ENCODE peak calls at places on chromosomes 6 and 20, in four cellular contexts. S is mesenchymal stem cell, M is neuronal stem cell, B is H1. G is an unnamed sample.

GRCh38 chr20:33731693-33732165 is at the start of gene ZNF341:
- DNase-seq in S (peak; percentile 83), M (peak; percentile 91), B (no peak), G (peak; percentile 90)

GRCh38 chr6:149929422-149929821 is 6.5 kb upstream of the RAET1G start:
- DNase-seq in S (no peak), M (no peak), B (no peak), G (no peak)

GRCh38 chr6:167956983-167957492 is 40.4 kb upstream of the KIF25 start:
- DNase-seq in S (peak; percentile 40), M (no peak), B (no peak), G (no peak)

GRCh38 chr20:44480097-44480496 is 4.4 kb downstream of the TTPAL start:
- DNase-seq in S (no peak), M (no peak), B (no peak), G (no peak)

GRCh38 chr6:146286976-146287375 is 256.7 kb upstream of the RAB32 start:
- DNase-seq in S (no peak), M (no peak), B (no peak), G (no peak)

GRCh38 chr20:57435498-57436222 is 44.5 kb downstream of the RBM38 start:
- DNase-seq in S (no peak), M (no peak), B (no peak), G (peak; percentile 62)

GRCh38 chr6:156984178-156984738 is 207.1 kb downstream of the ARID1B start:
- DNase-seq in S (no peak), M (no peak), B (no peak), G (no peak)

GRCh38 chr20:44621939-44622338 is 29.6 kb downstream of the ADA start:
- DNase-seq in S (no peak), M (no peak), B (no peak), G (no peak)

GRCh38 chr20:22217712-22218352 is 366.5 kb downstream of the FOXA2 start:
- DNase-seq in S (no peak), M (no peak), B (no peak), G (no peak)

GRCh38 chr6:12403201-12403826 is 113.2 kb downstream of the EDN1 start:
- DNase-seq in S (peak; percentile 60), M (no peak), B (peak; percentile 3), G (no peak)

GRCh38 chr6:53347921-53348435 is 772 bp downstream of the ELOVL5 start:
- DNase-seq in S (peak; percentile 84), M (peak; percentile 70), B (no peak), G (peak; percentile 56)

GRCh38 chr6:122289721-122290501 is 109.5 kb upstream of the HSF2 start:
- DNase-seq in S (peak; percentile 9), M (no peak), B (no peak), G (no peak)

GRCh38 chr20:45919536-45919933 is 7.6 kb upstream of the PLTP start:
- DNase-seq in S (peak; percentile 45), M (no peak), B (no peak), G (no peak)

GRCh38 chr6:157728183-157728881 is 94.7 kb upstream of the SNX9 start:
- DNase-seq in S (no peak), M (no peak), B (no peak), G (no peak)

GRCh38 chr20:34875657-34876160 is 703 bp upstream of the ACSS2 start:
- DNase-seq in S (no peak), M (no peak), B (no peak), G (no peak)

GRCh38 chr20:44691424-44692423 is 23.4 kb upstream of the CCN5 start:
- DNase-seq in S (no peak), M (no peak), B (no peak), G (no peak)

GRCh38 chr6:143967861-143968498 is 40.1 kb downstream of the PLAGL1 start:
- DNase-seq in S (no peak), M (no peak), B (no peak), G (no peak)

GRCh38 chr20:34544109-34544793 is 14.3 kb upstream of the MAP1LC3A start:
- DNase-seq in S (no peak), M (no peak), B (no peak), G (peak; percentile 52)

GRCh38 chr6:16769131-16769985 is 8.1 kb upstream of the ATXN1 start:
- DNase-seq in S (peak; percentile 78), M (no peak), B (no peak), G (no peak)

GRCh38 chr20:46752639-46753235 is 43.3 kb downstream of the SLC2A10 start:
- DNase-seq in S (peak; percentile 58), M (peak; percentile 65), B (no peak), G (peak; percentile 60)

GRCh38 chr6:33036512-33036911 is 27.1 kb upstream of the HLA-DOA start:
- DNase-seq in S (no peak), M (no peak), B (no peak), G (no peak)

DNA sequence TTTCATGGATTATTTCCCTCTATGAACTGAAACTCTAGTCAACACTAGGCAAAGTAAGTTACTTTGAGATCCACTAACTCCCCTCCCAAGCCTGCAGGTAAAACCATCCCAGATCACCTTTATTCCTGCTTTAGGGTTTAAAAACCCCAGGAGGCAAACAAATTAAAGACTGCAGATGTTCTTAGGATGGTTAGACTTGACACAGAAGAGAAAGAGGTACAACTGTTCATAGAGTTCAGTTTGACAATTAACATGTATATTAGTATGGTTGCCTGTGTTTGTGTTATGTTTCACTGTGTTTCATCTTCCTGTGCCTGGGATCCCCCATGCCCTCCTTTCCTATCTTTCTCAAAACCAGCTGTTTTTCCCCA is 53.5 kb downstream of the RREB1 start:
- DNase-seq in S (no peak), M (no peak), B (no peak), G (no peak)
- H3K4me1 ChIP-seq in S (peaks cover 37% of the 10 kb centered on the region), M (peaks cover 2% of the 10 kb centered on the region), B (peaks cover 18% of the 10 kb centered on the region), G (peaks cover 8% of the 10 kb centered on the region)

DNA sequence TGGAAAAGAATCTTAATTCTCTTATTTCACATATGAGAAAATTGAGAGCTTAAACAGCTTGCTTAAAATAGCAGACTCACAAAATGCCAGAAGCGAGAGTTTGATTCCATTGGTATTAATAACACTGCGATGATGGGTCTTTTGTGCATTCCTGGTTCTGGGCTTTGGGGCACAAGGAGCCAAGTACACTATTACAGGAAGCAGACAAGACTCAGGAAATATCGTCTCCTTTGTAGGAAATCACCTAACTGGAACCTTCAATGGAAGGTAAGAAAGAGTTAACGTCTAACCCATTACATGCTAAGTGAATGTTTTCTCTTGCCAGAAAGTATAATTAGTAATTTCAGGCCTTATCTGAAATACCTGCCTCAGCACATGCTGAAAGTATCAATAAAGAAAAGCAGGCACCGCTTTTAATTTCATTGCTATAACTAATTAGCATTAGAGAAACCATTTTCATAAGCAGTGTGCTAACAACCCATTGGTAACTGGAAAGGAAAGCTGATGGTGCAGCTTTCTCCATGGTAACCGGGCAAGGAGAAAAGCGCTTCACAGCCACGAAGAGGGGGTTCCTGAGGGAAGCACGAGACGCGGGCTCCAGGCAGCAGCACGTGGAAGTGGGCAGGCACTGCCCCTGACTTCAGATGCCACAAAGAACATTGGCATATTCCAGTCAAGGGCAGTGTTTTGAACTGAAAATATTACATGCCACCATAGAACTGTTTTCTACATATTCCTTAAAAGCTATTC is 206.7 kb upstream of the AGPAT4 start:
- DNase-seq in S (no peak), M (no peak), B (no peak), G (no peak)
- H2BK12ac ChIP-seq in S (no peak overlapping the region), M (no peak overlapping the region), B (no peak overlapping the region), G (no peak overlapping the region)

DNA sequence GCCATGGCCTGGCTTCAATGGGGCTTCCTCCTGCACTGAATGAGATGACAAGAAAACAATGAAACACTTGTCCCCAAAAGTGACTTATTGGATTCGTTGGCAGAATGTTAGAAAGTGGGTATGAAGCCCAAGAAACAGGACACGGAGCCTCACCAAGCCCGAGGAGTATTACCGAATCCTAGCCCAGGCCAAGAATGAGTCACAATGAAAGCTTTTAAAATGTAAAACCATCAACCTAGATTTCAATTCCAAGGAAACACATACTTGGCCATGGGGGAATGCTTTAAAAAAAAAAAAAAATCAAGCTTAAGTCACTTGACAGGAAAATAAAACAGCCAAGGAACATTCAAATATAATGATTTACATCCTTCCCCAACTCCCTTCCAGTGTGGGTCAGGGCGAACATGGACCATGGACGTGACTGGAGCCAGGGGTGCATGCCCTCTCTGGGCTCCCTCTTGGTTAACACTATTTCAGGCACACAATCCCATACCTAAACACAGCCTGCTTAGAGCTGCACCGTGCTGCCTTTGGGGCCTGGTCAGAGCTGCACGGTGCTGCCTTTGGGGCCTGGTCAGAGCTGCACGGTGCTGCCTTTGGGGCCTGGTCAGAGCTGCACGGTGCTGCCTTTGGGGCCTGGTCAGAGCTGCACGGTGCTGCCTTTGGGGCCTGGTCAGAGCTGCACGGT is 3.1 kb upstream of the STX16 start:
- DNase-seq in S (no peak), M (no peak), B (no peak), G (no peak)
- H2AK5ac ChIP-seq in S (no peak overlapping the region), M (no peak overlapping the region), B (no peak overlapping the region), G (no peak overlapping the region)

DNA sequence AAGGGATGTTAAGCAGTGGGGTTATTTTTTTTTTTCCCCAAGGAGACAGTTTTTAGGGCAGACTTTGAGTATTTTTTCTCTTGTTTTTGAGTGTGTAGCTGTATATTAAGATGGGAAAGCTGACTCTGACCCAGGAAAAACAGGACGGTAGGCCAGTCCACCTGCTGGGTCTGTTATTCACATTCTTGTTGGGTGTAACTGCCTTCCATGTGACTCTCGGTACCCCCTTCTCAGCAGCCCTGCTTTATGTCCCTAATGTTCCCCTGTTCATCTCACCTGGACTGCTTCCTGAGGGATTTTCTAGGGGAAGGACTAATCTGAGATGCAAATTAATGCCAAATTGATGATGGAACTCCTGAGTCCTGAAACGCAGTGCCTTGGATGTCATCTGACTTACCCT is 21.9 kb downstream of the FOXO3 start:
- DNase-seq in S (no peak), M (no peak), B (no peak), G (no peak)
- H3K4me1 ChIP-seq in S (peaks cover 31% of the 10 kb centered on the region), M (peaks cover 17% of the 10 kb centered on the region), B (peaks cover 15% of the 10 kb centered on the region), G (peaks cover 16% of the 10 kb centered on the region)

G was measured in H9.